ENCODE peak calls at places on chromosome 18, in seven cellular contexts. D is neural progenitor cell, H is keratinocyte, Q is hepatocyte, P is cardiac muscle cell, V is IMR-90, K is left ventricle myocardium inferior. G is an unnamed sample.
A peak's percentile ranks its signal among the peaks of the same experiment; 100 is the strongest.

GRCh38 chr18:64202229-64202835 is 53.4 kb upstream of the LINC00305 start:
- DNase-seq in D (peak; percentile 27), H (no peak), Q (peak; percentile 9), P (no peak), V (no peak), K (no peak), G (no peak)

GRCh38 chr18:21652073-21652472 is 40.0 kb downstream of the SNRPD1 start:
- DNase-seq in D (no peak), H (no peak), Q (no peak), P (no peak), V (no peak), K (no peak), G (no peak)

GRCh38 chr18:77068321-77068841 is 64.2 kb downstream of the MBP start:
- DNase-seq in D (no peak), H (no peak), Q (no peak), P (peak; percentile 72), V (peak; percentile 75), K (no peak), G (no peak)

GRCh38 chr18:41989508-41989907 is 34.5 kb downstream of the PIK3C3 start:
- DNase-seq in D (no peak), H (no peak), Q (no peak), P (no peak), V (no peak), K (no peak), G (no peak)

GRCh38 chr18:76416935-76417334 is 78.1 kb downstream of the ZNF516 start:
- DNase-seq in D (no peak), H (no peak), Q (no peak), P (peak; percentile 76), V (peak; percentile 61), K (no peak), G (peak; percentile 44)

GRCh38 chr18:76937597-76937996 is 115.2 kb downstream of the ZNF236 start:
- DNase-seq in D (no peak), H (no peak), Q (no peak), P (no peak), V (peak; percentile 45), K (no peak), G (no peak)

GRCh38 chr18:3604626-3605408 is 154.8 kb downstream of the TGIF1 start:
- DNase-seq in D (peak; percentile 39), H (no peak), Q (peak; percentile 68), P (peak; percentile 96), V (peak; percentile 98), K (no peak), G (peak; percentile 97)

GRCh38 chr18:33875029-33875428 is 297.0 kb downstream of the ASXL3 start:
- DNase-seq in D (no peak), H (no peak), Q (no peak), P (no peak), V (no peak), K (no peak), G (no peak)

GRCh38 chr18:987325-988186 is 82.9 kb downstream of the ADCYAP1 start:
- DNase-seq in D (no peak), H (no peak), Q (no peak), P (peak; percentile 92), V (no peak), K (no peak), G (peak; percentile 52)

GRCh38 chr18:2776596-2776995 is 70.2 kb upstream of the EMILIN2 start:
- DNase-seq in D (no peak), H (no peak), Q (no peak), P (no peak), V (no peak), K (no peak), G (no peak)

DNA sequence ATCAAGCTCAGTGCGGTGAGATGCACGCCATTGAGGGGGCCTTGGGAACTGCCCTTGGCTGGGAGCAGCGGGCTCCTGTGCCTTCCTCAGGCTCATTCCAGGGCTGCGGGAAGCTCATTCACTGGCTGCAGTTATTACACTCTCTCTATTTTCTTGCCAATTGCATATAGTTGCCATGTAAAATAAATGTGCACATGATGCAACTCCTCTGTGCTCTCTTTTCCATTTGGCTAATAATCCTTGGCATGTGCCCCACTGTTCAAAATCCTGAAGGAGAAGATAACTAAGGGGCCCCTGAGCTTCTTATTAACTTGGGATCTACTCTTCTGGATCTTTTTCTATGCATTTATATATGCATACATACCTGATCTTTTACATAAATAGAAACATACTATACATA is 74.6 kb downstream of the KCTD1 start:
- DNase-seq in D (no peak), H (no peak), Q (no peak), P (peak; percentile 53), V (no peak), K (no peak), G (no peak)
- H3K4me3 ChIP-seq in D (no peak overlapping the region), H (no peak overlapping the region), Q (no peak overlapping the region), P (no peak overlapping the region), V (no peak overlapping the region), K (no peak overlapping the region), G (no peak overlapping the region)

GRCh38 chr18:74498712-74499629 is 2.8 kb downstream of the CNDP2 start:
- DNase-seq in D (no peak), H (no peak), Q (no peak), P (no peak), V (no peak), K (no peak), G (no peak)
- H3K36me3 ChIP-seq in D (peaks cover 9% of the 10 kb centered on the region), H (peaks cover 8% of the 10 kb centered on the region), Q (no peaks in the 10 kb centered on the region), P (peaks cover 22% of the 10 kb centered on the region), V (peaks cover 19% of the 10 kb centered on the region), K (peaks cover 35% of the 10 kb centered on the region), G (peaks cover 2% of the 10 kb centered on the region)

GRCh38 chr18:49061906-49062831 is 111.4 kb upstream of the SMAD7 start:
- DNase-seq in D (no peak), H (no peak), Q (no peak), P (no peak), V (no peak), K (no peak), G (no peak)

GRCh38 chr18:49061239-49061905 is 110.6 kb upstream of the SMAD7 start:
- DNase-seq in D (no peak), H (no peak), Q (no peak), P (no peak), V (no peak), K (no peak), G (no peak)

GRCh38 chr18:49062832-49063226 is 112.1 kb upstream of the SMAD7 start:
- DNase-seq in D (no peak), H (no peak), Q (no peak), P (no peak), V (no peak), K (no peak), G (no peak)

GRCh38 chr18:49055787-49056186 is 105.0 kb upstream of the SMAD7 start:
- DNase-seq in D (no peak), H (no peak), Q (no peak), P (peak; percentile 74), V (peak; percentile 94), K (peak; percentile 65), G (peak; percentile 19)

GRCh38 chr18:49059028-49059670 is 108.4 kb upstream of the SMAD7 start:
- DNase-seq in D (peak; percentile 19), H (no peak), Q (no peak), P (no peak), V (peak; percentile 24), K (no peak), G (no peak)
- TF ChIP-seq CTCF in D (peak; percentile 30), H (no peak), Q (peak; percentile 29), P (peak; percentile 27), V (peak; percentile 36), K (peak; percentile 17), G (no peak)

GRCh38 chr18:48932462-48932818 is 18.3 kb downstream of the SMAD7 start:
- DNase-seq in D (no peak), H (no peak), Q (no peak), P (no peak), V (no peak), K (no peak), G (no peak)

GRCh38 chr18:48933578-48934399 is 17.0 kb downstream of the SMAD7 start:
- DNase-seq in D (no peak), H (no peak), Q (no peak), P (no peak), V (no peak), K (no peak), G (no peak)

GRCh38 chr18:48931680-48932461 is 18.9 kb downstream of the SMAD7 start:
- DNase-seq in D (no peak), H (no peak), Q (no peak), P (no peak), V (no peak), K (no peak), G (no peak)

GRCh38 chr18:48934400-48934707 is 16.4 kb downstream of the SMAD7 start:
- DNase-seq in D (no peak), H (no peak), Q (no peak), P (no peak), V (no peak), K (no peak), G (no peak)

DNA sequence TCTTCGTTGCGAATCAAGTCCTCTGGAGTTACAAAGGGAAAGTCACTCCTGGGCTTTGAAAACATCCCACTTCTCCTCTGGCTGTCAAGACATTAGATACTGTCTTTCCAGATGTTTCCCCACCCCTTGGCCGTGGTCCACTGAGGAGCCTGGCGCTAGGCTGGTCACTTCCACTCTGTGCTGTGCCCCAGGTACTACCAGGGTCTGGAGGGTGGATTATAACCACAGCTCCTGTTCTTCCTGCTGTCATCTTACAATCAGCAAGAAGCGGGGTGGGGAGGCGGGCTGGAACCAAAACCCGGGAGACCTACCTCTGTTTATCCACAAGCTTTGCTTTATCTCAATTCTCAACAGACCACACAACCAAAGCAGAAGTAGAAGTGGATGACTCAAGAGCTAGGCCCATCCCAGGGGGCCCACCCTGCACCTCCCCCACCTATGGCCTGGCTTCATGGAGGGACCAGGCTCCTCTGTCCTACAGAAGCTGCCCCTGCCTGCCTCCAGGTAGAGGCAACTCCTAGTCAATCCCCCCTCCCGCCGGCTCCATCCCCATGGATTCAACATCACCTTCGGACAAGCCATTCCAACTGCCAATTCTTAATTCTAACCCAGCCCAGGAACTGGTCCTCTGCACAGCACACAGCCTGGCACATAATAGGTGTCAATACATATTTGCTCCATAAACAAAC is 17.8 kb downstream of the SMAD7 start:
- DNase-seq in D (no peak), H (no peak), Q (no peak), P (no peak), V (no peak), K (no peak), G (no peak)
- H3K4me3 ChIP-seq in D (no peak overlapping the region), H (no peak overlapping the region), Q (no peak overlapping the region), P (no peak overlapping the region), V (no peak overlapping the region), K (peak overlapping the region; percentile 52), G (no peak overlapping the region)

GRCh38 chr18:80140455-80140985 is 31.5 kb downstream of the ADNP2 start:
- DNase-seq in D (no peak), H (no peak), Q (no peak), P (no peak), V (no peak), K (no peak), G (no peak)

GRCh38 chr18:80135136-80135535 is 26.1 kb downstream of the ADNP2 start:
- DNase-seq in D (no peak), H (no peak), Q (no peak), P (no peak), V (no peak), K (no peak), G (no peak)

GRCh38 chr18:80137976-80138375 is 28.9 kb downstream of the ADNP2 start:
- DNase-seq in D (no peak), H (no peak), Q (no peak), P (no peak), V (no peak), K (no peak), G (no peak)

GRCh38 chr18:80136679-80137078 is 27.6 kb downstream of the ADNP2 start:
- DNase-seq in D (no peak), H (no peak), Q (no peak), P (no peak), V (no peak), K (no peak), G (no peak)

GRCh38 chr18:80137137-80137536 is 28.1 kb downstream of the ADNP2 start:
- DNase-seq in D (no peak), H (no peak), Q (no peak), P (no peak), V (no peak), K (no peak), G (no peak)
- H3K36me3 ChIP-seq in D (peaks cover 30% of the 10 kb centered on the region), H (peaks cover 29% of the 10 kb centered on the region), Q (no peaks in the 10 kb centered on the region), P (peaks cover 45% of the 10 kb centered on the region), V (peaks cover 44% of the 10 kb centered on the region), K (peaks cover 64% of the 10 kb centered on the region), G (peaks cover 18% of the 10 kb centered on the region)

G was measured in BJ.